ENCODE peak calls at places on chromosomes 3 and 15, in five cellular contexts. O is GM13976, G is dorsolateral prefrontal cortex, P is upper lobe of right lung, F is H9. I is an unnamed sample.

GRCh38 chr3:72657666-72658065 is 190.6 kb downstream of the SHQ1 start:
- DNase-seq in O (peak; percentile 43), G (no peak), P (no peak), F (no peak), I (no peak)

GRCh38 chr15:77144028-77144427 is 73.1 kb upstream of the TSPAN3 start:
- DNase-seq in O (no peak), G (no peak), P (no peak), F (no peak), I (no peak)

GRCh38 chr3:185175370-185175987 is 22.6 kb upstream of the C3orf70 start:
- DNase-seq in O (peak; percentile 53), G (peak; percentile 11), P (no peak), F (peak; percentile 52), I (no peak)

GRCh38 chr15:99267957-99268356 is 16.7 kb downstream of the LRRC28 start:
- DNase-seq in O (no peak), G (no peak), P (no peak), F (no peak), I (no peak)

GRCh38 chr3:181561605-181562031 is 150.1 kb upstream of the SOX2 start:
- DNase-seq in O (no peak), G (no peak), P (no peak), F (no peak), I (no peak)

GRCh38 chr3:184050217-184050847 is 2.5 kb upstream of the HTR3C start:
- DNase-seq in O (no peak), G (no peak), P (no peak), F (no peak), I (no peak)

GRCh38 chr3:104349836-104350235 is 1016.9 kb upstream of the ALCAM start:
- DNase-seq in O (no peak), G (no peak), P (no peak), F (no peak), I (no peak)

GRCh38 chr3:30496496-30496966 is 109.9 kb upstream of the TGFBR2 start:
- DNase-seq in O (no peak), G (no peak), P (no peak), F (no peak), I (no peak)

GRCh38 chr15:70559840-70560239 is 203.5 kb downstream of the UACA start:
- DNase-seq in O (no peak), G (no peak), P (no peak), F (peak; percentile 21), I (no peak)

GRCh38 chr3:136070953-136071949 is 105.7 kb downstream of the PPP2R3A start:
- DNase-seq in O (no peak), G (no peak), P (no peak), F (no peak), I (peak; percentile 64)

GRCh38 chr15:71921191-71921590 is 110.8 kb downstream of the NR2E3 start:
- DNase-seq in O (no peak), G (no peak), P (no peak), F (no peak), I (no peak)

GRCh38 chr3:13403818-13404216 is 16.3 kb downstream of the NUP210 start:
- DNase-seq in O (no peak), G (no peak), P (no peak), F (no peak), I (no peak)

GRCh38 chr3:183584246-183584913 is 28.9 kb upstream of the KLHL6 start:
- DNase-seq in O (no peak), G (no peak), P (no peak), F (no peak), I (no peak)

GRCh38 chr15:83170474-83171165 is 37.0 kb downstream of the HDGFL3 start:
- DNase-seq in O (no peak), G (no peak), P (no peak), F (no peak), I (no peak)

GRCh38 chr3:10391391-10391790 is 70.5 kb upstream of the SEC13 start:
- DNase-seq in O (no peak), G (no peak), P (no peak), F (no peak), I (no peak)

GRCh38 chr3:21654662-21655061 is 96.3 kb downstream of the ZNF385D start:
- DNase-seq in O (no peak), G (no peak), P (no peak), F (no peak), I (no peak)

GRCh38 chr3:151787626-151788025 is 26.3 kb upstream of the AADAC start:
- DNase-seq in O (no peak), G (no peak), P (no peak), F (no peak), I (no peak)

GRCh38 chr3:51434746-51435323 is 43.8 kb downstream of the RBM15B start:
- DNase-seq in O (peak; percentile 63), G (peak; percentile 52), P (no peak), F (peak; percentile 57), I (no peak)
- TF ChIP-seq CTCF in O (peak; percentile 50), G (peak; percentile 50), P (peak; percentile 68), F (peak; percentile 88), I (peak; percentile 19)

GRCh38 chr15:76057332-76058000 is 2.3 kb upstream of the TMEM266 start:
- DNase-seq in O (peak; percentile 56), G (peak; percentile 62), P (no peak), F (no peak), I (no peak)

GRCh38 chr15:76060098-76060989 is 559 bp downstream of the TMEM266 start:
- DNase-seq in O (no peak), G (no peak), P (no peak), F (no peak), I (no peak)

GRCh38 chr15:76056931-76057330 is 2.9 kb upstream of the TMEM266 start:
- DNase-seq in O (peak; percentile 56), G (no peak), P (no peak), F (no peak), I (no peak)

GRCh38 chr15:76059320-76060097 is at the start of gene TMEM266:
- DNase-seq in O (peak; percentile 85), G (peak; percentile 79), P (peak; percentile 72), F (peak; percentile 74), I (no peak)

GRCh38 chr15:76058714-76059319 is 968 bp upstream of the TMEM266 start:
- DNase-seq in O (peak; percentile 41), G (peak; percentile 74), P (no peak), F (peak; percentile 52), I (no peak)
- TF ChIP-seq CTCF in O (peak; percentile 40), G (peak; percentile 14), P (no peak), F (no peak), I (no peak)

DNA sequence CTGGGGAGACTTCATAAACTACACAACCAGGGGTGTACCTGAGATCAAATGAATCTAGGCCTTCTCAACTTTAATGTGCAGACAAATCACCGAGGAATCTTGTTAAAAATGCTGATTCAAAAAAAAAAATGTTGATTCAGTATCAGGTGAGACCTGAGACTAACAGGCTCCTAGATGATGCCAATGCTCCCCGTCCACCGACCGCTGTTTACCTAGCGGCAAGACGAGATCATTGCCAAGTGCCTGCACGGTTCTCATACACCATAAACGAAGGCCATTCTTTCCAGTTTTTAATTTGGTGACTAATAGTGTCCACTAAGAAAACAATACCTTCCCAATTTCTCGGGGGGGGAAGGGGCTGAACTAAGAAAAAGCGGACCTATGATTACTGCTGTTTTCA is 2.5 kb upstream of the FSIP1 start:
- DNase-seq in O (no peak), G (no peak), P (no peak), F (no peak), I (no peak)
- TF ChIP-seq CTCF in O (no peak), G (no peak), P (no peak), F (no peak), I (no peak)

DNA sequence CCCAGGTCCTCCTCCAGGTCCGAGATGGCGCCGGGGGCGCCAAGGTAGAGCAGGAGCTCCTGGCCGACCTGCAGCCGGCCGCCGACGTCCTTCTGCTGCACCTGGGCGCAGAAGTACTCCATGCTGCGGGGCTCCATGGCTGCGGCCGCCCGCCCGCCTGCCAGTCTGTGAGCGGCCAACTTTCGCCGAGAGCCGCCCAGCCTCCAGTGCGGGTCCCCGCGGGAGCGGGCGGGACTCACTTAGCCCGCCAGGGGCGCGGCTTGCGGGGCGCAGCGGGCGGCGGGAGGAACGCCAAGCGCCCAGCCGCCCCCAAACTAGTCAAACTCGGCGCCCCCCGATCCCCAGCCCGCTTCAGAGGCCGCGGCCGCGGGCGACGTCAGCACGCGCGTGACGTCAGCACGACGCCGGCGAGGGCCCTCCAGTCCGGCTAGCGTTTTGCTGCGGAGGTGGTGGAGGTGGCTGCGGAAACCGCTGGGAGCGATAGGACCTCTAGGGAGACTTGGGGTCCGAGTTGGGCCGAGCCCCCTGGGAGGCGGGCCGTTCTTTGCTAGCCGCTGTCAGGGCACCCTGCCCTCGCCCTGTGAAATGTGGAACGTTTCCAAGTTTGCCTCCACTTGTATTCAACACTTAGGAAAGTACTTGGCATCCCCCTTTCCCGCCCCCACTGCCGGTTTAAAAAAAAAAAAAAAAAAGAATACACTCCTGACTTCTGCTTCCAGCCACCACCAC is at the start of gene CLASP2:
- DNase-seq in O (peak; percentile 92), G (peak; percentile 84), P (peak; percentile 96), F (peak; percentile 90), I (peak; percentile 79)
- TF ChIP-seq CTCF in O (no peak), G (no peak), P (no peak), F (no peak), I (no peak)

DNA sequence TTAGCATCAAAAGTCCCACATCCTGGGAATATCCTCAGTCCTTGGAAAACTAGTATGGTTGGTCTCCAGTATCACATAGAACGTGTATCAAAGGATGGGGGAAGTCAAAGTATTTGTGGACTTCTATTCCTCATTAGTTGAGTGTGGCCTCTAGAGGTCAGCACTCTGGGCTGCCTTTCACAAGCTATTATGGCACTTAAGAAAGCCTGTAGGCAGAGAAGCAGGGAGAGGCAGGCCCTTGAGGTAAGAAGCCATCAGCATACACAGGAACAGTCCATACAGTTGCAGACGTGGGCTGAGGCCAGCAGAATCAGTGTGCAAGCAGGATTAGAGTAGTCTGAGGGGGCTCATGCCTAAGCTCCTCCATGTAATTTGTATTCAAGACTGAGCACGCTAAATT is 341.7 kb downstream of the CLSTN2 start:
- DNase-seq in O (no peak), G (no peak), P (no peak), F (peak; percentile 64), I (no peak)
- TF ChIP-seq CTCF in O (no peak), G (no peak), P (peak; percentile 42), F (peak; percentile 71), I (no peak)

GRCh38 chr15:65087411-65087810 is 10.9 kb downstream of the KBTBD13 start:
- DNase-seq in O (no peak), G (no peak), P (no peak), F (no peak), I (no peak)

GRCh38 chr15:65085207-65085753 is 8.7 kb downstream of the KBTBD13 start:
- DNase-seq in O (no peak), G (no peak), P (peak; percentile 68), F (no peak), I (no peak)

GRCh38 chr15:65085990-65086679 is 9.6 kb downstream of the KBTBD13 start:
- DNase-seq in O (peak; percentile 70), G (peak; percentile 23), P (no peak), F (peak; percentile 82), I (peak; percentile 53)

GRCh38 chr15:65087873-65088642 is 11.5 kb downstream of the KBTBD13 start:
- DNase-seq in O (no peak), G (peak; percentile 34), P (no peak), F (no peak), I (no peak)

DNA sequence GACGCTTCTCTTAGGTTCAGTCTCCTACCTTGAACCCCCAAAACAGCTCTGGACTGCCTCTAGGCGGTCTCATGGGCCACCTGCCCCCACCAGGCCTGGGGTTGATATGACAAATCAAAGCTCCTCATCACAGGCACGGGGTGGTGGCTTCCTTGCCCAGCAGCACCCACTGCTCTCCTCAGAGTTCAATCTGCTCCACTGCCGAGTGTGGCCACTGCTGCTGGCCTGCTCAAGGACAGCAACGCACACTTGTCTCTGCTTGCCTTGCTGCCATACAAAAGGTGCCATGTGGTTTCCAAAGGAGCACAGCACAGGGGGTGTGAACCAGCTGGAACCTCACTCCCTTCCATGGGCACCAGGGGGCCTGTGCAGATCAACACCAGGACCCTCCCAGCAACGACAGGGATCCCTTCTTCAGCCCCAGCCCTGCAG is 10.2 kb downstream of the KBTBD13 start:
- DNase-seq in O (no peak), G (no peak), P (peak; percentile 51), F (no peak), I (no peak)
- TF ChIP-seq CTCF in O (no peak), G (no peak), P (no peak), F (peak; percentile 44), I (no peak)

I was measured in breast epithelium.